ENCODE peak calls at places on chromosomes 11 and 22, in eight cellular contexts. Z is NCI-H460; G is activated CD4-positive, alpha-beta T cell treated with anti-CD3 and anti-CD28 coated beads, Interleukin-2, amount 50 U/mL, for 48 hours; I is C1 segment of cervical spinal cord; A is NCI-H1417; F is Right ventricle myocardium superior; J is heart left ventricle; X is activated naive CD4-positive, alpha-beta T cell. R is an unnamed sample.

GRCh38 chr11:75384438-75385080 is 14.8 kb upstream of the RPS3 start:
- DNase-seq in F (peak; percentile 91), Z (peak; percentile 63), J (peak; percentile 71), A (peak; percentile 82), G (peak; percentile 81), I (peak; percentile 15), X (peak; percentile 61), R (peak; percentile 81)

GRCh38 chr11:126512741-126513715 is 157.5 kb downstream of the ST3GAL4 start:
- DNase-seq in G (no peak), I (no peak), A (no peak), F (no peak), Z (no peak), J (no peak), X (no peak), R (no peak)

GRCh38 chr11:70415176-70415575 is 16.8 kb downstream of the CTTN start:
- DNase-seq in I (no peak), J (no peak), X (no peak), A (no peak), Z (no peak), G (no peak), F (no peak), R (no peak)

GRCh38 chr11:27088353-27088752 is 47.7 kb downstream of the BBOX1 start:
- DNase-seq in Z (no peak), A (peak; percentile 26), J (no peak), F (no peak), G (no peak), I (no peak), X (no peak), R (no peak)

GRCh38 chr11:127966821-127967220 is 620.5 kb downstream of the ETS1 start:
- DNase-seq in G (no peak), X (no peak), I (no peak), J (no peak), A (no peak), Z (no peak), F (no peak), R (no peak)

GRCh38 chr11:12640926-12641849 is 33.0 kb upstream of the TEAD1 start:
- DNase-seq in G (no peak), F (no peak), J (no peak), I (no peak), Z (no peak), A (no peak), X (no peak), R (no peak)

GRCh38 chr22:19687561-19688300 is 26.6 kb upstream of the SEPTIN5 start:
- DNase-seq in G (no peak), A (peak; percentile 68), X (no peak), F (no peak), J (no peak), Z (no peak), I (no peak), R (no peak)

GRCh38 chr11:124475265-124475664 is 29.8 kb upstream of the OR8B8 start:
- DNase-seq in I (no peak), F (no peak), A (no peak), J (no peak), X (no peak), G (no peak), Z (no peak), R (no peak)

GRCh38 chr11:43404836-43405479 is 46.2 kb downstream of the TTC17 start:
- DNase-seq in X (no peak), Z (no peak), F (no peak), I (no peak), J (no peak), G (no peak), A (no peak), R (no peak)

GRCh38 chr11:64358907-64359711 is at the start of gene RPS6KA4:
- DNase-seq in I (peak; percentile 48), Z (peak; percentile 41), F (peak; percentile 77), X (no peak), J (peak; percentile 74), G (peak; percentile 62), A (peak; percentile 60), R (peak; percentile 68)

GRCh38 chr22:40714514-40714966 is 35.3 kb downstream of the MCHR1 start:
- DNase-seq in F (no peak), G (no peak), J (no peak), I (peak; percentile 4), A (peak; percentile 72), X (no peak), Z (no peak), R (no peak)

GRCh38 chr11:20026629-20027545 is 133.4 kb downstream of the DBX1 start:
- DNase-seq in A (peak; percentile 96), F (no peak), I (no peak), J (no peak), X (no peak), G (no peak), Z (no peak), R (no peak)

GRCh38 chr22:35116817-35117216 is 50.9 kb downstream of the ISX start:
- DNase-seq in A (no peak), Z (no peak), F (no peak), G (no peak), I (no peak), J (no peak), X (no peak), R (no peak)

GRCh38 chr11:34395916-34396555 is 38.2 kb upstream of the ABTB2 start:
- DNase-seq in I (no peak), A (peak; percentile 3), F (no peak), J (no peak), G (no peak), Z (peak; percentile 36), X (no peak), R (no peak)

GRCh38 chr11:121036981-121037380 is 13.1 kb downstream of the TBCEL start:
- DNase-seq in Z (no peak), I (no peak), X (no peak), A (no peak), J (no peak), F (no peak), G (no peak), R (no peak)

GRCh38 chr11:13276454-13276851 is 1.1 kb upstream of the BMAL1 start:
- DNase-seq in X (no peak), I (no peak), G (no peak), Z (no peak), A (no peak), J (no peak), F (no peak), R (no peak)

GRCh38 chr11:20342347-20343279 is 20.9 kb upstream of the HTATIP2 start:
- DNase-seq in J (no peak), G (no peak), F (no peak), A (no peak), Z (no peak), I (no peak), X (no peak), R (no peak)

GRCh38 chr22:27192135-27192900 is 534.9 kb downstream of the MIAT start:
- DNase-seq in A (no peak), X (no peak), J (no peak), Z (no peak), G (no peak), I (no peak), F (no peak), R (no peak)

GRCh38 chr11:17930544-17931144 is 82.2 kb downstream of the SERGEF start:
- DNase-seq in F (no peak), I (no peak), G (no peak), A (peak; percentile 63), X (no peak), J (no peak), Z (no peak), R (no peak)

GRCh38 chr11:72333657-72334056 is 89.7 kb upstream of the PHOX2A start:
- DNase-seq in A (peak; percentile 27), X (no peak), Z (no peak), I (no peak), G (peak; percentile 31), F (no peak), J (no peak), R (no peak)

GRCh38 chr11:2265396-2265795 is 5.0 kb downstream of the ASCL2 start:
- DNase-seq in I (no peak), A (no peak), J (no peak), X (no peak), G (peak; percentile 50), F (no peak), Z (no peak), R (no peak)

GRCh38 chr11:130666781-130667251 is 218.4 kb downstream of the ADAMTS15 start:
- DNase-seq in A (no peak), Z (no peak), I (no peak), X (no peak), F (no peak), J (no peak), G (no peak), R (no peak)

GRCh38 chr11:117936973-117937372 is 7.8 kb upstream of the TMPRSS13 start:
- DNase-seq in A (peak; percentile 90), F (no peak), J (no peak), Z (no peak), G (no peak), X (no peak), I (no peak), R (no peak)

GRCh38 chr11:97622795-97623194 is 1233.0 kb downstream of the JRKL start:
- DNase-seq in Z (no peak), G (no peak), J (no peak), X (no peak), I (no peak), A (no peak), F (no peak), R (no peak)